ENCODE peak calls at places on chromosomes 2 and 18, in nine cellular contexts. T, J, U, D, O, R, K, S and G are unnamed samples.

GRCh38 chr18:3368193-3368592 is 81.8 kb upstream of the TGIF1 start:
- DNase-seq in O (no peak), K (peak), D (no peak), R (no peak), J (no peak), U (peak), T (peak), S (no peak), G (peak)

GRCh38 chr2:139992078-139992477 is 1211.9 kb upstream of the NXPH2 start:
- DNase-seq in R (no peak), D (no peak), J (no peak), U (no peak), K (no peak), T (no peak), O (no peak), S (no peak), G (no peak)

GRCh38 chr2:12841021-12841420 is 124.3 kb downstream of the TRIB2 start:
- DNase-seq in T (no peak), O (no peak), K (no peak), S (no peak), D (no peak), U (no peak), R (no peak), J (no peak), G (no peak)

GRCh38 chr2:130762910-130763385 is 7.6 kb downstream of the AMER3 start:
- DNase-seq in S (no peak), K (no peak), D (no peak), T (no peak), O (no peak), U (no peak), J (no peak), R (no peak), G (no peak)

GRCh38 chr18:3044931-3045698 is 32.2 kb upstream of the LPIN2 start:
- DNase-seq in D (peak), T (peak), J (no peak), S (no peak), R (peak), O (peak), U (peak), K (peak), G (no peak)

GRCh38 chr2:138432971-138433370 is 68.6 kb upstream of the SPOPL start:
- DNase-seq in O (no peak), R (no peak), S (no peak), U (no peak), K (peak), T (peak), D (no peak), J (no peak), G (no peak)

GRCh38 chr2:19301706-19302105 is 56.7 kb downstream of the OSR1 start:
- DNase-seq in R (no peak), D (no peak), K (no peak), O (no peak), S (no peak), T (no peak), J (no peak), U (no peak), G (no peak)

GRCh38 chr2:70947556-70948184 is 12.0 kb downstream of the ATP6V1B1 start:
- DNase-seq in R (no peak), U (no peak), S (no peak), O (no peak), K (peak), D (peak), T (peak), J (no peak), G (no peak)

GRCh38 chr2:235713244-235713643 is 219.4 kb downstream of the AGAP1 start:
- DNase-seq in U (no peak), S (no peak), D (no peak), K (no peak), O (no peak), J (no peak), T (no peak), R (no peak), G (no peak)

GRCh38 chr2:168518555-168519066 is 62.5 kb downstream of the CERS6 start:
- DNase-seq in J (no peak), U (no peak), R (no peak), O (no peak), D (no peak), K (peak), T (peak), S (no peak), G (no peak)

GRCh38 chr2:74293191-74294065 is 49.8 kb downstream of the SLC4A5 start:
- DNase-seq in K (peak), U (no peak), D (no peak), O (no peak), J (no peak), S (no peak), R (no peak), T (peak), G (no peak)

GRCh38 chr2:134926231-134926931 is 7.8 kb downstream of the CCNT2 start:
- DNase-seq in S (no peak), U (no peak), J (no peak), O (no peak), T (peak), R (no peak), K (peak), D (no peak), G (no peak)

GRCh38 chr18:37484893-37485834 is 80.4 kb downstream of the CELF4 start:
- DNase-seq in S (no peak), J (no peak), K (peak), T (peak), D (no peak), U (peak), R (no peak), O (peak), G (no peak)

GRCh38 chr2:127078028-127078427 is 28.9 kb downstream of the BIN1 start:
- DNase-seq in R (no peak), D (no peak), U (no peak), T (no peak), S (no peak), K (no peak), J (no peak), O (no peak), G (no peak)

GRCh38 chr2:3134026-3134571 is 243.5 kb downstream of the EIPR1 start:
- DNase-seq in D (no peak), U (no peak), R (peak), K (no peak), T (no peak), O (no peak), J (no peak), S (no peak), G (no peak)

DNA sequence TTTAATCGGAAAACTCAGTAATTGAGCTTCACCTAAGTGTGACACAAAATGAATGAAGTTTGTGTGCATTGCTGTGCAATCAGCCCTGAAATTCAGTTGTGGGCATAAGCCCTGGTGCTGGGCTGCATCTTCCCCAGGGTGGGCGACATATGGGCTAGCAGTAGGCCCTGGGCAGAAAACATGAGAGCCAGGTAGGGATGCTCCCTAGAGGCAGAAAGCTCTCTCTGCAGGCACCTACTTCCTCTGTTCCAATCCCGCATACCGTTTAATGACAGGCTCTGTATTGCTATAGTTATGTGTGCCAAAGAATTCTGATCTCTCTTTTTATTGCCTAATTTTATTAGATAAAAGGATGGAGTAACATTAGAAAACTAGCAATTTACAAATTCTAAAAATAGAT is 456.7 kb downstream of the NRXN1 start:
- DNase-seq in O (no peak), J (no peak), R (no peak), K (no peak), U (no peak), T (no peak), D (no peak), S (no peak), G (no peak)
- TF ChIP-seq CTCF in O (no peak), J (no peak), R (no peak), K (peak), U (no peak), T (peak), D (no peak), S (no peak), G (no peak)

DNA sequence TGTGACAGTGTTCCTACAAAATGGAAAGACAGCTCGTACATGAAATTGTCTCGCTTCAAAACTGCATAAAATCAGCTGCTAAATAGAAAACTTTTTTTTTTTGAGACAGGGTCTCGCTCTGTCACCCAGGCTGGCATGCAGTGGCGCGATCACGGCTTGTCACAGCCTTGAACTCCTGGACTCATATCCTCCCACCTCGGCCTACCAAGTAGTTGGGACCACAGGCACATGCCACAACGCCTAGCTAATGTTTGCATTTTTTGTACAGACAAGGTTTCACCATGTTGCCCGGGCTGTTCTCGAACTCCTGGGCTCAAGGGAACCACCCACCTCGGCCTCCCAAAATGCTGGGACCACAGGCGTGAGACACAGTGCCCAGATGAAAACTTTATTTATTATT is 3.2 kb downstream of the TXNL4A start:
- DNase-seq in T (no peak), D (no peak), J (no peak), S (no peak), O (no peak), K (no peak), U (no peak), R (no peak), G (no peak)
- H3K4me3 ChIP-seq in T (no peak), D (no peak), J (no peak), S (no peak), O (no peak), K (no peak), U (no peak), R (no peak), G (no peak)

DNA sequence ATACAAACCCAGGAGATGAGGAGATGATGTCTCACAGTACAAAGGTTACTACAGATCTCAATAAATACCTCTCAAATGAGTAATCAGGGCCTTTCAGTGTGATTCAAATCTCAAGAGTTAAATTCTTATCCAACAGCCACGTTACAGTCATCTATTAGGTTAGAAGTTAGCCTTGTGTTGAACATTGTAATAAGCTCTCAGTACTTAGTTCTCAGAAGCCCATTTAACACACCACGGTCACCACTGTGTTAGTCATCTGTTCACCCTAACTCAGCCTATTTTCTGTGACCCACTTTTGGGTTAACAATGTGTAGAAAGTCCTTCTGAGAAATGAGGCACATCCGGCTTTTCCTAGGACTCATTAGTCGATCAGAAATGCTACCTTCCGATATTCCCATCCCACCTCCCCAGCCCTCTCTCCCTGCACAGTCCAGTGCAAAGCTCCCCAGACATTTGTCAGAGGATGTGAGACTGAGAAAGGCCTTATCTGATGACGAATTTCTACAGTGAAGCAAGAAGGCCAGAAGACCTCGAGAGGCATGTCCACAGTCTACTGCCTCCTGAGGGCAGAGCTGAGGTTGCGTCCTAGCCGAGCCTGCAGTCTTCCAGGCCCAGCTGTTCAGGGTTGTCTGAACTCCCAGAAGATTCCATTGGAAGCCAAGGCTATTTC is 92.5 kb downstream of the ACTR2 start:
- DNase-seq in J (no peak), K (peak), R (no peak), D (no peak), S (no peak), O (no peak), T (peak), U (peak), G (peak)
- TF ChIP-seq CTCF in J (peak), K (peak), R (no peak), D (no peak), S (no peak), O (no peak), T (peak), U (peak), G (peak)

GRCh38 chr2:40404500-40404899 is 47.4 kb downstream of the SLC8A1 start:
- DNase-seq in T (no peak), J (no peak), O (no peak), R (no peak), K (no peak), S (no peak), U (no peak), D (no peak), G (no peak)
- H3K4me3 ChIP-seq in T (no peak), J (no peak), O (no peak), R (no peak), K (no peak), S (no peak), U (no peak), D (no peak), G (no peak)

GRCh38 chr2:174681983-174682577 is 82.2 kb downstream of the CHRNA1 start:
- DNase-seq in D (peak), S (peak), O (peak), K (no peak), J (no peak), T (no peak), U (peak), R (peak), G (no peak)
- TF ChIP-seq CTCF in D (no peak), S (no peak), O (no peak), K (no peak), J (no peak), T (no peak), U (no peak), R (no peak), G (no peak)

GRCh38 chr2:120912101-120912985 is 176.7 kb downstream of the GLI2 start:
- DNase-seq in J (no peak), O (peak), K (peak), U (no peak), R (peak), S (peak), D (peak), T (peak), G (peak)

GRCh38 chr2:120909102-120909501 is 173.4 kb downstream of the GLI2 start:
- DNase-seq in O (no peak), T (no peak), J (no peak), U (no peak), S (no peak), K (no peak), D (no peak), R (no peak), G (no peak)

GRCh38 chr2:120910069-120910468 is 174.4 kb downstream of the GLI2 start:
- DNase-seq in T (no peak), J (no peak), R (no peak), U (no peak), S (no peak), O (no peak), K (no peak), D (no peak), G (no peak)

GRCh38 chr2:120908314-120908975 is 172.8 kb downstream of the GLI2 start:
- DNase-seq in S (no peak), R (no peak), U (no peak), K (no peak), T (no peak), D (no peak), O (no peak), J (no peak), G (no peak)

GRCh38 chr2:120910956-120911951 is 175.6 kb downstream of the GLI2 start:
- DNase-seq in J (no peak), K (no peak), S (peak), R (no peak), D (no peak), U (no peak), T (peak), O (peak), G (no peak)
- H3K4me3 ChIP-seq in J (no peak), K (no peak), S (no peak), R (no peak), D (no peak), U (no peak), T (no peak), O (no peak), G (no peak)

GRCh38 chr2:88038263-88039105 is 17.1 kb downstream of the KRCC1 start:
- DNase-seq in R (no peak), T (peak), D (no peak), S (no peak), K (peak), J (no peak), O (no peak), U (no peak), G (peak)
- TF ChIP-seq CTCF in R (no peak), T (no peak), D (no peak), S (no peak), K (no peak), J (no peak), O (no peak), U (no peak), G (no peak)

GRCh38 chr2:176137249-176137573 is 7.7 kb downstream of the HOXD8 start:
- DNase-seq in R (no peak), O (no peak), S (no peak), J (no peak), K (no peak), T (no peak), U (no peak), D (no peak), G (no peak)
- H3K4me3 ChIP-seq in R (peak), O (peak), S (peak), J (no peak), K (no peak), T (no peak), U (peak), D (peak), G (peak)